ENCODE peak calls at places on chromosome X, in ten cellular contexts. L is HFF-Myc; M is endothelial cell; V is endodermal cell; C is CD8-positive, alpha-beta T cell; J is NB4; O is GM20000; T is body of pancreas; A is uterus; H is testis. N is an unnamed sample.

GRCh38 chrX:13412208-13412600 is 92.4 kb upstream of the ATXN3L start:
- DNase-seq in L (no peak), M (no peak), V (peak), C (no peak), J (no peak), O (no peak), T (no peak), A (no peak), H (no peak), N (no peak)

GRCh38 chrX:11105080-11105479 is 6.1 kb upstream of the HCCS start:
- DNase-seq in L (no peak), M (no peak), V (no peak), C (no peak), J (no peak), O (no peak), T (no peak), A (no peak), H (no peak), N (no peak)

GRCh38 chrX:13430136-13430827 is 110.4 kb upstream of the ATXN3L start:
- DNase-seq in L (no peak), M (no peak), V (no peak), C (no peak), J (no peak), O (no peak), T (no peak), A (no peak), H (no peak), N (no peak)

GRCh38 chrX:120617996-120618630 is 11.7 kb downstream of the C1GALT1C1 start:
- DNase-seq in L (no peak), M (no peak), V (no peak), C (no peak), J (no peak), O (no peak), T (no peak), A (no peak), H (no peak), N (no peak)

GRCh38 chrX:24760601-24761000 is 66.9 kb downstream of the POLA1 start:
- DNase-seq in L (peak), M (no peak), V (no peak), C (no peak), J (no peak), O (no peak), T (no peak), A (no peak), H (no peak), N (no peak)

GRCh38 chrX:130330706-130331105 is 9.0 kb upstream of the SLC25A14 start:
- DNase-seq in L (peak), M (peak), V (peak), C (peak), J (peak), O (peak), T (peak), A (no peak), H (peak), N (no peak)

GRCh38 chrX:9464435-9465371 is at the start of gene TBL1X:
- DNase-seq in L (no peak), M (peak), V (peak), C (peak), J (peak), O (peak), T (peak), A (peak), H (peak), N (no peak)

GRCh38 chrX:48835524-48836329 is at the start of gene PCSK1N:
- DNase-seq in L (no peak), M (no peak), V (peak), C (peak), J (no peak), O (peak), T (no peak), A (no peak), H (peak), N (no peak)

GRCh38 chrX:132612990-132613564 is 124.2 kb upstream of the MBNL3 start:
- DNase-seq in L (no peak), M (peak), V (peak), C (peak), J (peak), O (peak), T (peak), A (peak), H (peak), N (no peak)

GRCh38 chrX:25083661-25084060 is 67.9 kb upstream of the ARX start:
- DNase-seq in L (no peak), M (no peak), V (no peak), C (no peak), J (no peak), O (no peak), T (no peak), A (no peak), H (no peak), N (no peak)

GRCh38 chrX:91414710-91415109 is 19.9 kb upstream of the PABPC5 start:
- DNase-seq in L (no peak), M (peak), V (peak), C (no peak), J (peak), O (no peak), T (no peak), A (no peak), H (peak), N (no peak)

GRCh38 chrX:23952984-23953907 is 45.4 kb downstream of the CXorf58 start:
- DNase-seq in L (no peak), M (peak), V (peak), C (peak), J (peak), O (peak), T (no peak), A (no peak), H (no peak), N (no peak)

GRCh38 chrX:136867096-136867491 is 13.4 kb downstream of the RBMX start:
- DNase-seq in L (no peak), M (no peak), V (no peak), C (no peak), J (no peak), O (no peak), T (no peak), A (no peak), H (no peak), N (no peak)

GRCh38 chrX:69626129-69626528 is 10.2 kb downstream of the EDA start:
- DNase-seq in L (no peak), M (no peak), V (no peak), C (no peak), J (no peak), O (no peak), T (no peak), A (no peak), H (no peak), N (no peak)

GRCh38 chrX:30762754-30763153 is 109.5 kb downstream of the GK start:
- DNase-seq in L (no peak), M (no peak), V (no peak), C (no peak), J (no peak), O (no peak), T (no peak), A (no peak), H (no peak), N (no peak)

GRCh38 chrX:17725176-17725575 is 12.1 kb upstream of the SCML1 start:
- DNase-seq in L (no peak), M (no peak), V (no peak), C (no peak), J (no peak), O (no peak), T (no peak), A (no peak), H (no peak), N (no peak)

GRCh38 chrX:4379071-4379470 is 665.6 kb upstream of the PRKX start:
- DNase-seq in L (no peak), M (no peak), V (no peak), C (no peak), J (no peak), O (no peak), T (no peak), A (no peak), H (no peak), N (no peak)

GRCh38 chrX:65688403-65688881 is 21.0 kb downstream of the MSN start:
- DNase-seq in L (no peak), M (no peak), V (no peak), C (no peak), J (peak), O (peak), T (no peak), A (no peak), H (no peak), N (no peak)

GRCh38 chrX:65581661-65582339 is 47.2 kb upstream of the LAS1L start:
- DNase-seq in L (no peak), M (peak), V (peak), C (peak), J (peak), O (peak), T (peak), A (peak), H (peak), N (peak)

GRCh38 chrX:32448320-32448719 is 763.0 kb downstream of the DMD start:
- DNase-seq in L (no peak), M (no peak), V (no peak), C (no peak), J (peak), O (peak), T (no peak), A (no peak), H (no peak), N (no peak)

GRCh38 chrX:137427813-137428212 is 138.1 kb upstream of the ZIC3 start:
- DNase-seq in L (no peak), M (no peak), V (no peak), C (no peak), J (no peak), O (no peak), T (no peak), A (no peak), H (no peak), N (no peak)

GRCh38 chrX:7147978-7148824 is at the start of gene PUDP:
- DNase-seq in L (no peak), M (peak), V (peak), C (peak), J (peak), O (peak), T (peak), A (peak), H (peak), N (peak)

GRCh38 chrX:10102046-10102704 is 54.6 kb upstream of the CLCN4 start:
- DNase-seq in L (no peak), M (no peak), V (no peak), C (no peak), J (no peak), O (no peak), T (peak), A (no peak), H (no peak), N (no peak)

GRCh38 chrX:63657821-63658220 is 127.2 kb downstream of the ARHGEF9 start:
- DNase-seq in L (peak), M (no peak), V (no peak), C (no peak), J (peak), O (no peak), T (no peak), A (peak), H (no peak), N (peak)

GRCh38 chrX:9102956-9103355 is 69.0 kb upstream of the FAM9B start:
- DNase-seq in L (no peak), M (no peak), V (no peak), C (no peak), J (no peak), O (no peak), T (no peak), A (no peak), H (no peak), N (no peak)

GRCh38 chrX:139930923-139931645 is 1.8 kb downstream of the ATP11C start:
- DNase-seq in L (no peak), M (peak), V (peak), C (peak), J (peak), O (peak), T (peak), A (no peak), H (peak), N (no peak)

GRCh38 chrX:23292979-23293651 is 41.5 kb upstream of the PTCHD1 start:
- DNase-seq in L (no peak), M (no peak), V (no peak), C (no peak), J (no peak), O (no peak), T (no peak), A (no peak), H (no peak), N (no peak)

GRCh38 chrX:115912372-115912897 is 258.1 kb upstream of the AGTR2 start:
- DNase-seq in L (no peak), M (no peak), V (no peak), C (no peak), J (no peak), O (peak), T (no peak), A (no peak), H (no peak), N (no peak)

GRCh38 chrX:132365490-132365889 is 123.3 kb downstream of the MBNL3 start:
- DNase-seq in L (no peak), M (no peak), V (no peak), C (no peak), J (no peak), O (no peak), T (no peak), A (no peak), H (no peak), N (no peak)

GRCh38 chrX:53262918-53263394 is 18.4 kb downstream of the IQSEC2 start:
- DNase-seq in L (no peak), M (no peak), V (no peak), C (no peak), J (peak), O (no peak), T (no peak), A (no peak), H (no peak), N (no peak)

GRCh38 chrX:10039821-10040793 is 72.9 kb downstream of the CLDN34 start:
- DNase-seq in L (no peak), M (no peak), V (no peak), C (no peak), J (no peak), O (no peak), T (no peak), A (no peak), H (no peak), N (no peak)

GRCh38 chrX:120452131-120452530 is 17.0 kb downstream of the LAMP2 start:
- DNase-seq in L (no peak), M (no peak), V (peak), C (no peak), J (peak), O (peak), T (no peak), A (no peak), H (no peak), N (no peak)

GRCh38 chrX:30301977-30302376 is 7.2 kb downstream of the NR0B1 start:
- DNase-seq in L (no peak), M (no peak), V (peak), C (no peak), J (no peak), O (no peak), T (no peak), A (no peak), H (no peak), N (no peak)

GRCh38 chrX:68710870-68711576 is 63.6 kb downstream of the STARD8 start:
- DNase-seq in L (no peak), M (no peak), V (peak), C (no peak), J (peak), O (peak), T (peak), A (peak), H (peak), N (no peak)

GRCh38 chrX:115459883-115460564 is 101.0 kb upstream of the PLS3 start:
- DNase-seq in L (no peak), M (no peak), V (no peak), C (no peak), J (no peak), O (no peak), T (no peak), A (no peak), H (no peak), N (no peak)

DNA sequence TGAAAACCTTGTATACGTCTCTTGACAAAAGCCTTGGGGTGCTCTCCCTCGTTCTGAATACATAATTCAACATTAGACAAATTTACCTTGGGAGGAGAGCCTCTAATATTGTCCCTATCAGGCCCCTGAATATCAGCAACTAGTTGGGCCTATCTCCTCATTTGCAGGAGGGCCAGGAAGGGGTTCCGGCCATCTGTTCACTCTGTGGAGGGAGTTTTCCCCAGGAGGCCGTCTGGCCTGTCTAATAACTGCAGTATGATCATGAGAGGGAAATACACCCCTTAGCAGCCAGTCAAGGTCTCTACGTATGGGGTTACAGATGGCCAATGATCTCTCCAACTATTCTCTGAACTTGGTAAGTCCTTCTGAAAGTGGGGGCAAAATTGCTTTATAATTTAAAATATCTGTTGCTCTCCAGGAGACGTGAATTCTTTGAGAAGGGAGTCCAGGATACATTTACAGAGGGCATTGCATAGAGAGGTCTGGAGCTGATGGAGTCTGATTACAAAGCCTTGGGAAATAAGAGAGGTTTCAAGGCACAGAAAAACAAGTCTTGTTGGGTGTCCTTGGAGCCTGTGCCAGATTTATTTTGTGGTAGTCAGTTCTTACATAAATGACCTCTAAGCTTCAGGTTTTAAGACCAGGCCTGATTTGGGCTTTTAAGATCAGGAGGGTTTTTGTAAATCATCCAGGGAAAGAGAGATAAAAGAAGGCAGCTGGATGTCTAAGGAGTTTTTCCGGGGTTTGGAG is 48.2 kb upstream of the UXT start:
- DNase-seq in L (no peak), M (no peak), V (no peak), C (no peak), J (no peak), O (no peak), T (no peak), A (no peak), H (no peak), N (no peak)
- TF ChIP-seq CTCF in L (no peak), M (no peak), V (no peak), C (no peak), J (no peak), O (no peak), T (no peak), A (no peak), H (no peak), N (no peak)

DNA sequence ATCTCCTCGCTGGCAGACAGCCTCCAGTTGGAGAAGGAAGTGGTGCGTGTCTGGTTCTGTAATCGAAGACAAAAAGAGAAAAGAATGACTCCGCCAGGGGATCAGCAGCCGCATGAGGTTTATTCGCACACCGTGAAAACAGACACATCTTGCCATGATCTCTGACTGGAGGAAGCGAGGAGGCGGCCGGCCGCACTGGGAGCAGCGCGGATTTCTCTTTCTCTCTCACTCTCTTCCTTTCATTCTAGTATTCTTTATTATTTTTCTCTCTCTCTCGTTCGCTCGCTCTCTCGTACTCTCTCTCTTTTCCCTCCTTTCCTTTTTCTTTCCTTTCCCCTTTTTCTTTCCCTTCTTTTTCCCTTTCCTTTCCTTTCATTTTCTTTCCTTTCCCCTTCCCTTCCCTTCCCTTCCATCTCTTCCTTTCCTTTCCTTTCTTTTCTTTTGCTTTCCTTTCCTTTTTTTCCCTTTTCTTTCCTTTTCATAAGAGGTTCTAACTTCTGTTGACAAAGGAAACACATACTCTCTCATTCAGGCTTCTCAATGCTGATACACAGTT is 1.2 kb downstream of the POU3F4 start:
- DNase-seq in L (no peak), M (no peak), V (peak), C (no peak), J (no peak), O (no peak), T (no peak), A (no peak), H (no peak), N (no peak)
- TF ChIP-seq CTCF in L (no peak), M (no peak), V (no peak), C (no peak), J (no peak), O (no peak), T (no peak), A (no peak), H (no peak), N (no peak)

GRCh38 chrX:108139303-108139702 is 47.7 kb downstream of the ATG4A start:
- DNase-seq in L (no peak), M (no peak), V (peak), C (no peak), J (peak), O (no peak), T (no peak), A (no peak), H (no peak), N (no peak)
- TF ChIP-seq CTCF in L (peak), M (peak), V (peak), C (no peak), J (peak), O (no peak), T (peak), A (no peak), H (no peak), N (no peak)

GRCh38 chrX:41275661-41276609 is 58.0 kb upstream of the DDX3X start:
- DNase-seq in L (peak), M (peak), V (peak), C (peak), J (peak), O (peak), T (peak), A (peak), H (peak), N (peak)

GRCh38 chrX:41276661-41277506 is 57.1 kb upstream of the DDX3X start:
- DNase-seq in L (no peak), M (no peak), V (peak), C (peak), J (no peak), O (peak), T (no peak), A (peak), H (no peak), N (no peak)

GRCh38 chrX:41273638-41274037 is 60.3 kb upstream of the DDX3X start:
- DNase-seq in L (no peak), M (no peak), V (no peak), C (no peak), J (no peak), O (no peak), T (no peak), A (no peak), H (no peak), N (no peak)
- TF ChIP-seq CTCF in L (no peak), M (no peak), V (no peak), C (no peak), J (no peak), O (no peak), T (no peak), A (no peak), H (no peak), N (no peak)

GRCh38 chrX:28586891-28587635 is at the start of gene IL1RAPL1:
- DNase-seq in L (peak), M (no peak), V (peak), C (no peak), J (peak), O (peak), T (no peak), A (no peak), H (peak), N (no peak)
- TF ChIP-seq CTCF in L (no peak), M (no peak), V (peak), C (no peak), J (no peak), O (no peak), T (peak), A (no peak), H (no peak), N (no peak)

DNA sequence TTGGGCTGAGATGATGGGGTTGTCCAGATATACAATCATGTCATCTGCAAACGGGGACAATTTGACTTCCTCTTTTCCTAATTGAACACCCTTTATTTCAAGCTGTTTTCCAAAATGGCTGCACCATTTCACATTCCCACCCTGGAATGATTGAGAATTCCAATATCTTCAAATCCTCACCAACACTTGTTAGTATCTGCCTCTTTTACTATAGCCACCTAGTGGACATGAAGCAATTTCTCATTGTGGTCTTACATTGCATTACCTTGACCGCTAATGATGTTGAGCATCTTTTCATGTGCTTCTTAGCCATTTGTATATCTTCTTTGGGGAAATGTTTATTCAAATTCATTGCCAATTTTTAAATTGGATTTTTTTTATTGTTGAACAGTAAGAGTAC is 364.8 kb downstream of the SMARCA1 start:
- DNase-seq in L (no peak), M (no peak), V (no peak), C (no peak), J (no peak), O (no peak), T (no peak), A (no peak), H (no peak), N (no peak)
- TF ChIP-seq CTCF in L (no peak), M (no peak), V (peak), C (no peak), J (no peak), O (no peak), T (no peak), A (no peak), H (no peak), N (no peak)